ENCODE peak calls at places on chromosomes 7 and 10, in nine cellular contexts. F is COR-L47; Q is HTR-8/SVneo; S is upper lobe of right lung; Y is iPS DF 6.9; I is neural crest cell; T is stimulated activated CD4-positive, alpha-beta T cell treated with anti-CD3 and anti-CD28 coated beads, TNF-alpha, amount 100 ng/mL, for 4 hours; L is neuronal stem cell; K is RPMI7951. U is an unnamed sample.

GRCh38 chr10:618229-618989 is 71.1 kb downstream of the DIP2C start:
- DNase-seq in Y (no peak), Q (no peak), L (no peak), T (no peak), S (no peak), I (no peak), K (peak), F (no peak), U (no peak)

GRCh38 chr10:79255007-79255507 is 92.2 kb upstream of the PPIF start:
- DNase-seq in Y (no peak), Q (no peak), S (no peak), F (no peak), T (no peak), K (no peak), I (no peak), L (no peak), U (no peak)

GRCh38 chr10:33772370-33773331 is 438.2 kb upstream of the NRP1 start:
- DNase-seq in L (peak), Y (peak), S (no peak), F (peak), T (no peak), I (peak), K (peak), Q (no peak), U (peak)

GRCh38 chr7:130345106-130345505 is 490 bp downstream of the CPA5 start:
- DNase-seq in K (no peak), F (peak), S (no peak), Y (no peak), L (no peak), T (no peak), Q (no peak), I (no peak), U (no peak)

GRCh38 chr10:123472606-123473005 is 193.5 kb upstream of the GPR26 start:
- DNase-seq in L (peak), Y (no peak), F (no peak), K (no peak), I (no peak), T (no peak), Q (no peak), S (no peak), U (no peak)

GRCh38 chr7:92621026-92621540 is 30.9 kb upstream of the FAM133B start:
- DNase-seq in S (no peak), T (peak), L (peak), I (peak), Q (no peak), Y (no peak), F (peak), K (peak), U (peak)

GRCh38 chr7:73749931-73750776 is 11.6 kb upstream of the ABHD11 start:
- DNase-seq in Q (no peak), S (no peak), F (no peak), L (no peak), K (no peak), I (no peak), T (no peak), Y (no peak), U (no peak)

GRCh38 chr10:102117391-102118159 is 2.6 kb downstream of the LDB1 start:
- DNase-seq in F (peak), I (peak), T (peak), S (peak), L (peak), Q (peak), Y (no peak), K (peak), U (no peak)

GRCh38 chr7:815284-816216 is 16.7 kb upstream of the SUN1 start:
- DNase-seq in T (no peak), Y (no peak), F (peak), Q (peak), K (peak), I (peak), L (peak), S (peak), U (peak)

GRCh38 chr10:36488579-36488978 is 636.8 kb upstream of the ANKRD30A start:
- DNase-seq in L (no peak), F (no peak), S (no peak), I (no peak), K (no peak), Q (no peak), Y (no peak), T (no peak), U (no peak)

GRCh38 chr7:30240401-30240800 is 44.0 kb upstream of the ZNRF2 start:
- DNase-seq in Y (no peak), S (no peak), Q (no peak), I (no peak), T (no peak), F (no peak), L (no peak), K (peak), U (no peak)

GRCh38 chr7:116577320-116577871 is 52.6 kb downstream of the CAV1 start:
- DNase-seq in S (no peak), Y (no peak), K (no peak), L (no peak), F (no peak), Q (no peak), T (no peak), I (no peak), U (no peak)

GRCh38 chr10:69374931-69375306 is 41.8 kb downstream of the TACR2 start:
- DNase-seq in Q (no peak), I (no peak), T (no peak), Y (no peak), K (no peak), F (no peak), S (no peak), L (no peak), U (no peak)

GRCh38 chr7:157211710-157212109 is 73.0 kb downstream of the UBE3C start:
- DNase-seq in T (no peak), F (no peak), L (no peak), S (no peak), Q (no peak), K (peak), I (no peak), Y (no peak), U (no peak)

GRCh38 chr7:116836911-116837310 is 25.5 kb upstream of the CAPZA2 start:
- DNase-seq in T (no peak), S (no peak), Y (no peak), I (no peak), F (no peak), K (no peak), L (no peak), Q (no peak), U (no peak)

GRCh38 chr7:29106128-29106988 is 40.0 kb downstream of the CPVL start:
- DNase-seq in L (peak), S (no peak), Y (peak), I (peak), K (peak), F (peak), Q (peak), T (no peak), U (peak)

GRCh38 chr7:73342645-73343044 is 14.7 kb downstream of the FKBP6 start:
- DNase-seq in T (no peak), I (no peak), Q (peak), L (peak), F (peak), K (peak), S (no peak), Y (no peak), U (peak)

GRCh38 chr10:3235996-3236510 is 63.5 kb upstream of the PITRM1 start:
- DNase-seq in K (peak), L (no peak), T (no peak), F (no peak), S (no peak), I (no peak), Y (no peak), Q (no peak), U (no peak)

GRCh38 chr7:100141554-100141949 is 7.2 kb upstream of the LAMTOR4 start:
- DNase-seq in F (no peak), Y (no peak), Q (no peak), T (no peak), I (no peak), L (no peak), K (no peak), S (no peak), U (no peak)

GRCh38 chr7:151762501-151763245 is 114.2 kb downstream of the PRKAG2 start:
- DNase-seq in T (no peak), L (no peak), Y (no peak), F (no peak), K (no peak), S (no peak), Q (no peak), I (no peak), U (no peak)

GRCh38 chr10:1168763-1169162 is 112.6 kb downstream of the WDR37 start:
- DNase-seq in S (peak), I (no peak), K (no peak), T (no peak), Y (no peak), F (no peak), L (no peak), Q (no peak), U (no peak)

GRCh38 chr7:27714831-27715444 is 25.0 kb upstream of the TAX1BP1 start:
- DNase-seq in T (no peak), F (no peak), K (peak), L (no peak), Q (no peak), S (no peak), Y (no peak), I (no peak), U (no peak)

GRCh38 chr10:20418286-20418685 is 478.8 kb downstream of the NEBL start:
- DNase-seq in I (no peak), L (no peak), Q (no peak), Y (no peak), K (no peak), T (no peak), S (no peak), F (no peak), U (no peak)

GRCh38 chr10:86666538-86666937 is 1.8 kb upstream of the LDB3 start:
- DNase-seq in Y (no peak), S (no peak), I (no peak), F (no peak), Q (no peak), K (no peak), L (no peak), T (no peak), U (no peak)

GRCh38 chr10:116676118-116676517 is 55.4 kb downstream of the PNLIPRP2 start:
- DNase-seq in I (no peak), L (no peak), Q (no peak), T (no peak), F (no peak), S (no peak), K (no peak), Y (no peak), U (no peak)

GRCh38 chr10:30862486-30862885 is 169.2 kb downstream of the ZNF438 start:
- DNase-seq in K (peak), L (no peak), Y (no peak), S (no peak), I (no peak), T (no peak), Q (peak), F (no peak), U (no peak)

GRCh38 chr7:528451-528850 is 8.8 kb upstream of the PDGFA start:
- DNase-seq in Y (no peak), K (no peak), S (no peak), F (no peak), T (no peak), Q (no peak), I (no peak), L (no peak), U (no peak)

GRCh38 chr10:110137142-110137545 is 70.3 kb upstream of the MXI1 start:
- DNase-seq in I (no peak), F (peak), Y (peak), S (no peak), K (peak), L (peak), T (no peak), Q (peak), U (no peak)

GRCh38 chr7:117012284-117013174 is 59.2 kb downstream of the ST7 start:
- DNase-seq in K (peak), Y (no peak), Q (peak), T (no peak), I (no peak), F (peak), L (no peak), S (no peak), U (no peak)

GRCh38 chr10:13924020-13924725 is 337.4 kb downstream of the PRPF18 start:
- DNase-seq in L (no peak), K (peak), T (no peak), Y (no peak), Q (peak), I (no peak), F (no peak), S (no peak), U (no peak)

GRCh38 chr7:105677803-105678583 is 96.7 kb upstream of the EFCAB10 start:
- DNase-seq in F (no peak), L (no peak), T (no peak), S (no peak), Q (no peak), Y (no peak), I (no peak), K (no peak), U (no peak)

U was measured in NT2/D1.